ENCODE peak calls at places on chromosomes 11 and 22, in seven cellular contexts. I is right cardiac atrium; T is NCI-H510A treated with DMSO at 0.1 percent for 48 hours; L is activated CD4-positive, CD25-positive, alpha-beta regulatory T cell treated with anti-CD3 and anti-CD28 coated beads, Interleukin-2, amount 50 U/mL, for 16 hours; U is HS-5; S is KG1; V is C1 segment of cervical spinal cord. Y is an unnamed sample.

GRCh38 chr11:35905901-35906661 is 37.8 kb upstream of the LDLRAD3 start:
- DNase-seq in U (no peak), V (no peak), S (no peak), I (no peak), L (no peak), T (no peak), Y (no peak)

GRCh38 chr11:94858012-94858705 is 90.0 kb downstream of the AMOTL1 start:
- DNase-seq in L (no peak), S (no peak), U (no peak), V (no peak), T (no peak), I (no peak), Y (no peak)

GRCh38 chr22:47395481-47395880 is 633.0 kb downstream of the TBC1D22A start:
- DNase-seq in L (no peak), S (no peak), I (no peak), T (peak), U (no peak), V (no peak), Y (no peak)

GRCh38 chr11:15275141-15275540 is 160.4 kb downstream of the INSC start:
- DNase-seq in U (no peak), I (no peak), S (no peak), L (no peak), T (no peak), V (no peak), Y (no peak)

GRCh38 chr11:83009999-83010398 is 61.7 kb downstream of the RAB30 start:
- DNase-seq in V (no peak), S (no peak), L (no peak), U (no peak), I (no peak), T (no peak), Y (no peak)

GRCh38 chr22:18000441-18001039 is 23.8 kb downstream of the MICAL3 start:
- DNase-seq in L (no peak), T (no peak), S (no peak), I (peak), V (no peak), U (no peak), Y (peak)

GRCh38 chr11:91366186-91366585 is 858.4 kb upstream of the FAT3 start:
- DNase-seq in L (no peak), U (no peak), I (no peak), S (no peak), V (no peak), T (no peak), Y (no peak)

GRCh38 chr11:27255447-27255828 is 107.6 kb downstream of the CCDC34 start:
- DNase-seq in L (no peak), V (no peak), T (no peak), I (no peak), S (no peak), U (no peak), Y (no peak)

GRCh38 chr11:65435330-65435931 is 12.8 kb downstream of the NEAT1 start:
- DNase-seq in I (peak), L (no peak), U (no peak), V (no peak), S (no peak), T (no peak), Y (peak)

GRCh38 chr11:107999759-108000455 is 8.8 kb upstream of the CUL5 start:
- DNase-seq in V (no peak), S (no peak), U (no peak), T (peak), I (no peak), L (no peak), Y (no peak)

GRCh38 chr11:111604392-111605009 is 2.3 kb downstream of the SIK2 start:
- DNase-seq in U (no peak), V (no peak), I (no peak), S (peak), L (no peak), T (peak), Y (no peak)

GRCh38 chr22:37968452-37969251 is 15.2 kb downstream of the POLR2F start:
- DNase-seq in T (no peak), I (no peak), V (no peak), L (no peak), U (no peak), S (no peak), Y (no peak)

GRCh38 chr11:12725863-12726666 is 51.8 kb downstream of the TEAD1 start:
- DNase-seq in U (peak), T (no peak), V (no peak), I (no peak), L (no peak), S (no peak), Y (no peak)

GRCh38 chr11:113674397-113674685 is 31.8 kb downstream of the TMPRSS5 start:
- DNase-seq in I (no peak), T (no peak), L (no peak), V (no peak), S (no peak), U (no peak), Y (no peak)

GRCh38 chr11:27201454-27202302 is 161.1 kb downstream of the BBOX1 start:
- DNase-seq in T (peak), S (no peak), L (no peak), V (no peak), I (peak), U (no peak), Y (peak)

GRCh38 chr11:122755941-122756340 is 82.4 kb upstream of the CRTAM start:
- DNase-seq in S (no peak), V (no peak), L (no peak), I (no peak), U (no peak), T (no peak), Y (no peak)

GRCh38 chr11:126063510-126063858 is 818 bp upstream of the CDON start:
- DNase-seq in V (no peak), S (no peak), L (no peak), T (no peak), I (no peak), U (no peak), Y (no peak)

GRCh38 chr11:94768602-94769511 is 701 bp downstream of the AMOTL1 start:
- DNase-seq in U (no peak), V (no peak), L (no peak), T (peak), S (peak), I (peak), Y (peak)

GRCh38 chr11:85898456-85898855 is 43.3 kb downstream of the CCDC83 start:
- DNase-seq in I (no peak), U (peak), S (no peak), T (no peak), L (no peak), V (no peak), Y (no peak)

GRCh38 chr22:48404004-48404403 is 1423.7 kb downstream of the BRD1 start:
- DNase-seq in I (no peak), L (no peak), T (no peak), S (no peak), U (no peak), V (no peak), Y (no peak)

GRCh38 chr11:2554338-2555240 is 109.8 kb downstream of the KCNQ1 start:
- DNase-seq in L (no peak), S (no peak), T (no peak), U (no peak), V (no peak), I (no peak), Y (peak)

GRCh38 chr11:35141538-35141937 is 2.6 kb downstream of the CD44 start:
- DNase-seq in U (no peak), L (no peak), T (no peak), V (no peak), S (peak), I (peak), Y (peak)

GRCh38 chr11:1307998-1308744 is 1.3 kb downstream of the TOLLIP start:
- DNase-seq in T (no peak), S (no peak), L (no peak), V (no peak), U (no peak), I (peak), Y (no peak)

GRCh38 chr11:67099841-67100324 is 19.2 kb upstream of the KDM2A start:
- DNase-seq in I (no peak), V (no peak), T (no peak), S (no peak), L (no peak), U (no peak), Y (no peak)

GRCh38 chr11:65500262-65501004 is 1.6 kb downstream of the MALAT1 start:
- DNase-seq in S (no peak), L (no peak), V (no peak), I (peak), U (no peak), T (no peak), Y (peak)

GRCh38 chr11:129146196-129146595 is 45.9 kb downstream of the ARHGAP32 start:
- DNase-seq in L (no peak), S (no peak), I (no peak), T (no peak), U (no peak), V (no peak), Y (no peak)

Y was measured in Right ventricle myocardium superior.